ENCODE peak calls at places on chromosome 21, in four cellular contexts. W is NCI-H1105 treated with DMSO at 0.1 percent for 48 hours, S is A172, M is RWPE1. C is an unnamed sample.
A peak's percentile ranks its signal among the peaks of the same experiment; 100 is the strongest.

GRCh38 chr21:28795251-28795650 is 197.4 kb downstream of the LTN1 start:
- DNase-seq in W (no peak), S (no peak), M (no peak), C (no peak)

GRCh38 chr21:27424601-27425000 is 457.7 kb upstream of the ADAMTS5 start:
- DNase-seq in W (no peak), M (no peak), S (no peak), C (no peak)

GRCh38 chr21:45993210-45994085 is 11.9 kb downstream of the COL6A1 start:
- DNase-seq in M (no peak), W (no peak), S (no peak), C (no peak)

GRCh38 chr21:34986561-34987533 is 62.3 kb downstream of the RUNX1 start:
- DNase-seq in M (no peak), W (no peak), S (peak; percentile 94), C (peak; percentile 54)

GRCh38 chr21:44063151-44063912 is 43.9 kb upstream of the PWP2 start:
- DNase-seq in S (no peak), W (no peak), M (no peak), C (no peak)

GRCh38 chr21:23130308-23130707 is 2132.1 kb downstream of the NCAM2 start:
- DNase-seq in S (no peak), W (no peak), M (no peak), C (no peak)

GRCh38 chr21:39156024-39156423 is 27.2 kb downstream of the PSMG1 start:
- DNase-seq in M (no peak), W (no peak), S (peak; percentile 45), C (no peak)

GRCh38 chr21:34989337-34990151 is 59.6 kb downstream of the RUNX1 start:
- DNase-seq in W (no peak), S (no peak), M (no peak), C (no peak)

GRCh38 chr21:46083271-46084040 is 14.5 kb upstream of the COL6A2 start:
- DNase-seq in S (no peak), M (no peak), W (no peak), C (no peak)

GRCh38 chr21:16084776-16085364 is 355.1 kb downstream of the USP25 start:
- DNase-seq in W (no peak), S (peak; percentile 46), M (no peak), C (no peak)

GRCh38 chr21:37435120-37435519 is 68.5 kb downstream of the DYRK1A start:
- DNase-seq in M (peak; percentile 49), S (peak; percentile 97), W (peak; percentile 37), C (no peak)

GRCh38 chr21:42401164-42401563 is 2.5 kb upstream of the UBASH3A start:
- DNase-seq in M (no peak), W (no peak), S (no peak), C (no peak)

GRCh38 chr21:37266515-37267221 is 466 bp downstream of the VPS26C start:
- DNase-seq in S (peak; percentile 41), M (peak; percentile 33), W (peak; percentile 77), C (peak; percentile 35)